ENCODE peak calls at places on chromosomes 3 and 15, in four cellular contexts. E is AG10803, D is Peyer's patch, K is AG04450. L is an unnamed sample.

GRCh38 chr3:69082805-69083204 is 1.9 kb upstream of the ARL6IP5 start:
- DNase-seq in D (no peak), E (peak; percentile 82), K (no peak), L (peak; percentile 92)

GRCh38 chr15:75751116-75751875 is 38.6 kb upstream of the CSPG4 start:
- DNase-seq in E (no peak), K (no peak), D (no peak), L (no peak)

GRCh38 chr15:91183630-91184029 is 83.6 kb downstream of the SV2B start:
- DNase-seq in K (no peak), D (no peak), E (no peak), L (no peak)

GRCh38 chr3:125310623-125311076 is 64.5 kb downstream of the ZNF148 start:
- DNase-seq in K (no peak), E (no peak), D (no peak), L (no peak)

GRCh38 chr15:90837052-90837621 is 31.3 kb upstream of the FURIN start:
- DNase-seq in E (no peak), K (no peak), D (no peak), L (no peak)

GRCh38 chr15:90037961-90038633 is 37.0 kb downstream of the ZNF710 start:
- DNase-seq in K (no peak), E (no peak), D (peak; percentile 2), L (no peak)

GRCh38 chr3:197490659-197491058 is 65.1 kb downstream of the BDH1 start:
- DNase-seq in K (no peak), D (no peak), E (no peak), L (no peak)

GRCh38 chr15:42494998-42495360 is 455 bp upstream of the SNAP23 start:
- DNase-seq in E (peak; percentile 76), K (no peak), D (no peak), L (peak; percentile 27)

GRCh38 chr3:184568918-184569829 is 7.6 kb downstream of the EPHB3 start:
- DNase-seq in D (peak; percentile 77), E (peak; percentile 99), K (peak; percentile 95), L (peak; percentile 81)

GRCh38 chr15:31768055-31768454 is 262.3 kb upstream of the CHRNA7 start:
- DNase-seq in K (no peak), D (no peak), E (no peak), L (no peak)

GRCh38 chr3:165797551-165797950 is 39.7 kb downstream of the BCHE start:
- DNase-seq in K (no peak), D (no peak), E (no peak), L (no peak)

GRCh38 chr3:123688241-123688747 is 103.4 kb upstream of the HACD2 start:
- DNase-seq in E (peak; percentile 97), D (no peak), K (peak; percentile 69), L (peak; percentile 78)

GRCh38 chr3:242986-243706 is 46.6 kb downstream of the CHL1 start:
- DNase-seq in K (peak; percentile 70), D (no peak), E (peak; percentile 2), L (peak; percentile 21)

GRCh38 chr3:98151241-98151640 is 4.0 kb downstream of the OR5H14 start:
- DNase-seq in E (no peak), D (no peak), K (no peak), L (no peak)

GRCh38 chr3:156978471-156978961 is 152.4 kb downstream of the LEKR1 start:
- DNase-seq in K (no peak), D (no peak), E (peak; percentile 24), L (no peak)

GRCh38 chr3:160227389-160227788 is 2.2 kb downstream of the C3orf80 start:
- DNase-seq in D (no peak), E (no peak), K (no peak), L (no peak)

GRCh38 chr3:160225181-160226025 is at the start of gene C3orf80:
- DNase-seq in K (no peak), E (peak; percentile 30), D (peak; percentile 62), L (no peak)

GRCh38 chr3:160226026-160226739 is 961 bp downstream of the C3orf80 start:
- DNase-seq in D (no peak), E (no peak), K (no peak), L (no peak)

GRCh38 chr3:160224811-160225180 is 426 bp upstream of the C3orf80 start:
- DNase-seq in D (no peak), E (no peak), K (no peak), L (no peak)

DNA sequence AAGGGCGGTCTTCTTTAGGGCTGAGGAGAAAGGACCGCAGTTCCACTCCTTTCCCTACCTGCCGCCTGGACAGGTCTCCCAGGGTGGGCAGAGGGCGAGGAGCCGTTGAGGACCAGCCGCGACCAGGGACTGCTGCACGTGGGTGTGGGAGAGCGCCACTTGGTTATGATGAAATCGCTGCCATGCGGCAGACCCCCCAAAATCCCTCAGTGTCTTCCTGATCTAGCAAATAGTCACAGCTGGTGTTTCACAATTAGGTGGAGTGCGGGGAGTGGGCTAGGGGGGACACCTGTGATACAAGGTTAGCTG is 1.5 kb downstream of the C3orf80 start:
- DNase-seq in D (no peak), E (no peak), K (no peak), L (no peak)
- H3K4me3 ChIP-seq in D (peak overlapping the region; percentile 36), E (no peak overlapping the region), K (no peak overlapping the region), L (peak overlapping the region; percentile 49)

DNA sequence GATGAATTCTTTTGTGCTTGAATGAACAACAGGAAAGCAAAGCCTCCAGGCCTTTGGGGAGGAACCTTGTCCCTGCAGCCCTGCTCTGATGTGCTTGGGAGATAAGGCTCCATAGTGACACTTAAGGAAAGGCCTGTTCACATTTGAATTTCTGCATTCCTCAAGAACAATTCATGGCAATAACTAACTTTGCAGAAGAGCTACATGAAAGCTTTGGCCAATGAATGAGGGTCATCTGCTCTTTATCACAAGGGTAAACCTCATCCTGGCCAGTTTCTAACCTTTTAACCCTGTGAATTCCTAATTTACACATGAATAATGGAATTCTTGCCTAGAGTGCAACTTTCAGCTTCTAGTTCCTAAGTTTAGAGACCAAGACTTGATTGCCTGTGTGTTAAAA is 5.6 kb downstream of the PRTG start:
- DNase-seq in K (no peak), D (no peak), E (no peak), L (no peak)
- H3K4me3 ChIP-seq in K (no peak overlapping the region), D (no peak overlapping the region), E (no peak overlapping the region), L (no peak overlapping the region)

GRCh38 chr3:46664971-46665762 is 28.3 kb downstream of the ALS2CL start:
- DNase-seq in D (no peak), K (no peak), E (no peak), L (no peak)
- H3K4me3 ChIP-seq in D (no peak overlapping the region), K (no peak overlapping the region), E (no peak overlapping the region), L (no peak overlapping the region)

GRCh38 chr15:85440451-85440850 is 60.0 kb downstream of the AKAP13 start:
- DNase-seq in K (no peak), D (no peak), E (no peak), L (no peak)
- H3K4me3 ChIP-seq in K (no peak overlapping the region), D (no peak overlapping the region), E (no peak overlapping the region), L (no peak overlapping the region)

GRCh38 chr3:152836269-152836668 is 1.3 kb downstream of the P2RY1 start:
- DNase-seq in K (no peak), D (no peak), E (no peak), L (no peak)
- H3K4me3 ChIP-seq in K (no peak overlapping the region), D (peak overlapping the region; percentile 55), E (no peak overlapping the region), L (no peak overlapping the region)

GRCh38 chr15:39359736-39360135 is 221.1 kb upstream of the THBS1 start:
- DNase-seq in K (no peak), D (no peak), E (no peak), L (no peak)

GRCh38 chr15:39360417-39360816 is 220.5 kb upstream of the THBS1 start:
- DNase-seq in E (peak; percentile 48), K (no peak), D (no peak), L (no peak)

GRCh38 chr15:39358441-39359041 is 222.3 kb upstream of the THBS1 start:
- DNase-seq in K (peak; percentile 37), D (no peak), E (peak; percentile 70), L (no peak)

GRCh38 chr15:39354188-39354587 is 226.7 kb upstream of the THBS1 start:
- DNase-seq in E (no peak), K (no peak), D (no peak), L (no peak)

GRCh38 chr15:39357478-39358268 is 223.2 kb upstream of the THBS1 start:
- DNase-seq in D (no peak), E (peak; percentile 70), K (no peak), L (no peak)
- H3K4me3 ChIP-seq in D (no peak overlapping the region), E (no peak overlapping the region), K (no peak overlapping the region), L (no peak overlapping the region)

DNA sequence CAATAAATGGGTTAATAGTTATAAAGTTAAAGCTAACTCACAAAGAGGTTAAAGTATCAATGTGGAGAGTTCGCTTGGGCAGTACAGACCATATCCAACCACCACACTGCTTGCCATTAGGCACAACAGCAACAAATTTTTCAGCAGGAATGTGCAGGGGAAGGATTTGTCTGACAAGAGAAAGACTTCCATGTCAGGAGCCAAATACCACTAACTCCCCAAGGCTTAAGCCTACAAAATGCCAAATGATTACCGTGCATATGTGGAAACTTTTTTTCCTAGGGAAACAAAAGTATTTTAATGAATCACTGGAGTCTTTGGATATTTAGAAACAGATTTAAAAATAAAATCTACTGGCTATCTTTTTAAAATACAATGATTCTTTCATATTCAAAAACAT is 8.1 kb downstream of the VGLL3 start:
- DNase-seq in D (no peak), E (peak; percentile 97), K (no peak), L (peak; percentile 79)
- H3K4me3 ChIP-seq in D (no peak overlapping the region), E (peak overlapping the region; percentile 34), K (no peak overlapping the region), L (peak overlapping the region; percentile 13)

GRCh38 chr3:133965033-133965570 is 64.6 kb downstream of the SLCO2A1 start:
- DNase-seq in E (peak; percentile 75), K (no peak), D (no peak), L (no peak)
- H3K4me3 ChIP-seq in E (no peak overlapping the region), K (no peak overlapping the region), D (no peak overlapping the region), L (no peak overlapping the region)

DNA sequence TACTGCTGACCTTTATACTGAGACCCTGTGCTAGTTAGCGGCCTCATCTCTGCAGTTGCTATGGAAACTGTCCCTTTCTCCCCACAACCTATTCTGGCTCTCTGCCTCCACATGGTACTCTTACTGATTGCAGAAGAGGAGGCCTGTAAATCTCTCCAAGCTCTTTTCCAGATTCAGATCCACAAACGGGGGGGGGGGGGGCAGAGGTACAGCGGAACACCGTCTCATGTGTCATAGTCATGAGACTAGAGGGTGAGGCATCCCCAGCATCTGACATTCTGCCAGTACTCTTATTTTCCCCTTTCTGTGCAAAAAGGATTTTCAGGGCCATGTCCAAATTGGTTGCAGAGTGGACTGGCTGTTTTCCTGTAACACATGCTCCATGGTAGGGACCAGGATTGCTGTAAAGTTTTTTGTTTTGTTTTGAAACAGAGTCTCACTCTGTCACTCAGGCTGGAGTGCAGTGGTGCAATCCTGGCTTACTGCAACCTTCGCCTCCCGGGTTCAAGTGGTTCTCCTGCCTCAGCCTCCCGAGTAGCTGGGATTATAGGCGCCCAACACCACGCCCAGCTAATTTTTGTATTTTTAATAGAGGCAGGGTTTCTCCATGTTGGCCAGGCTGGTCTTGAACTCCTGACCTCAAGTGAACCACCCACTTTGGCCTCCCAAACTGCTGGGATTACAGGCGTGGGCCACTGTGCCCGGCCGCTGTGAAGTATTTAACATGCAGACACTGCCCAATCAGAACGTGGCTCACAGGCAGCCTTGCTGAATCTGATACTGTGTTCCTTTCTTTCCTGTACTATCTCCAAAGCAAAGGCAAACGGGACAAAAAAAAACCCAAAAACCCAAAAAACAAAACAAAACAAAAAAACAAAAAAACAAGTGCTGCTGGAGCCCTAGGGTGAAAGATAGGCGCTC is 8.1 kb upstream of the MAP1A start:
- DNase-seq in D (no peak), E (peak; percentile 63), K (no peak), L (no peak)
- H3K4me3 ChIP-seq in D (no peak overlapping the region), E (peak overlapping the region; percentile 73), K (peak overlapping the region; percentile 68), L (peak overlapping the region; percentile 60)

L was measured in skeletal muscle cell.